ENCODE peak calls at places on chromosome 4, in five cellular contexts. S is GM12878, T is HEK293T, O is HepG2, J is NT2/D1. Q is an unnamed sample.
A peak's percentile ranks its signal among the peaks of the same experiment; 100 is the strongest.

GRCh38 chr4:77843628-77844027 is 19.0 kb upstream of the MRPL1 start:
- DNase-seq in J (no peak), T (no peak), O (no peak), S (no peak), Q (no peak)

GRCh38 chr4:127698789-127699200 is 31.4 kb upstream of the SLC25A31 start:
- DNase-seq in O (no peak), J (no peak), S (peak; percentile 83), T (no peak), Q (no peak)

GRCh38 chr4:99054428-99054994 is 34.1 kb downstream of the ADH5 start:
- DNase-seq in S (peak; percentile 26), O (no peak), T (no peak), J (no peak), Q (no peak)

GRCh38 chr4:100985576-100985975 is 361.8 kb downstream of the PPP3CA start:
- DNase-seq in T (no peak), O (no peak), S (no peak), J (no peak), Q (no peak)

GRCh38 chr4:146073517-146073916 is 102.0 kb upstream of the LSM6 start:
- DNase-seq in S (no peak), O (no peak), J (no peak), T (no peak), Q (no peak)

GRCh38 chr4:111937368-111937767 is 207.9 kb upstream of the FAM241A start:
- DNase-seq in S (no peak), T (peak; percentile 22), J (no peak), O (peak; percentile 51), Q (no peak)

GRCh38 chr4:89109841-89110540 is 1.3 kb upstream of the TIGD2 start:
- DNase-seq in O (no peak), J (no peak), S (no peak), T (no peak), Q (no peak)

GRCh38 chr4:75547647-75548387 is 8.0 kb upstream of the ODAPH start:
- DNase-seq in O (peak; percentile 70), T (no peak), S (no peak), J (no peak), Q (no peak)

DNA sequence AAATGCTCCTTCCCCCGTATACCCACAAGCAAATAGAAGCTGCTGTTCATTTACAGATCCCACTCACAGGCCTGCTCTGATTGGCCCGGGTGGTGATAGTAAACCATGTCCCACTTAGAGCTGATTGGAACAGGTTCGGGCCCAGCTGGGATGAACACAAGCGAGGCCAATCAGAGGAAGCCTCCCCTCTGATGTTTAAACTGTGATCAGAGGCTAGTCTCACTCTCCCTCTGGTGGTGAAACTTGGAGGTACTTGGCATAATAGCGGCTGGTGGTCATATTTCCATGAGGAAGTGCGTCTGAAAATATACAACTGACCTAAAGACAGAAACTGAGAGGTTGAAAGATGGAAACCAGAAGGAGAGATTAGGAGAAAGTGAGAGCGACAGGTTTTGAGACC is 51.5 kb upstream of the TRPC3 start:
- DNase-seq in J (no peak), T (peak; percentile 54), S (peak; percentile 11), O (peak; percentile 64), Q (peak; percentile 67)
- TF ChIP-seq SUZ12 in J (no peak), T (no peak), S (no peak), O (no peak), Q (no peak)

GRCh38 chr4:165700855-165701254 is 172.2 kb upstream of the TLL1 start:
- DNase-seq in T (peak; percentile 17), O (peak; percentile 12), S (no peak), J (no peak), Q (no peak)
- TF ChIP-seq SUZ12 in T (no peak), O (no peak), S (no peak), J (no peak), Q (no peak)

GRCh38 chr4:103753868-103754653 is 34.3 kb upstream of the TACR3 start:
- DNase-seq in S (no peak), J (no peak), T (no peak), O (peak; percentile 8), Q (no peak)
- TF ChIP-seq SUZ12 in S (no peak), J (no peak), T (no peak), O (no peak), Q (no peak)

GRCh38 chr4:184268574-184269160 is 51.0 kb upstream of the ENPP6 start:
- DNase-seq in S (no peak), T (no peak), O (no peak), J (no peak), Q (no peak)

GRCh38 chr4:184269879-184270430 is 52.3 kb upstream of the ENPP6 start:
- DNase-seq in T (no peak), S (no peak), J (no peak), O (no peak), Q (no peak)

GRCh38 chr4:184265566-184266351 is 48.1 kb upstream of the ENPP6 start:
- DNase-seq in T (no peak), J (no peak), O (no peak), S (no peak), Q (no peak)

GRCh38 chr4:184267206-184267608 is 49.5 kb upstream of the ENPP6 start:
- DNase-seq in T (no peak), O (no peak), S (no peak), J (no peak), Q (no peak)

DNA sequence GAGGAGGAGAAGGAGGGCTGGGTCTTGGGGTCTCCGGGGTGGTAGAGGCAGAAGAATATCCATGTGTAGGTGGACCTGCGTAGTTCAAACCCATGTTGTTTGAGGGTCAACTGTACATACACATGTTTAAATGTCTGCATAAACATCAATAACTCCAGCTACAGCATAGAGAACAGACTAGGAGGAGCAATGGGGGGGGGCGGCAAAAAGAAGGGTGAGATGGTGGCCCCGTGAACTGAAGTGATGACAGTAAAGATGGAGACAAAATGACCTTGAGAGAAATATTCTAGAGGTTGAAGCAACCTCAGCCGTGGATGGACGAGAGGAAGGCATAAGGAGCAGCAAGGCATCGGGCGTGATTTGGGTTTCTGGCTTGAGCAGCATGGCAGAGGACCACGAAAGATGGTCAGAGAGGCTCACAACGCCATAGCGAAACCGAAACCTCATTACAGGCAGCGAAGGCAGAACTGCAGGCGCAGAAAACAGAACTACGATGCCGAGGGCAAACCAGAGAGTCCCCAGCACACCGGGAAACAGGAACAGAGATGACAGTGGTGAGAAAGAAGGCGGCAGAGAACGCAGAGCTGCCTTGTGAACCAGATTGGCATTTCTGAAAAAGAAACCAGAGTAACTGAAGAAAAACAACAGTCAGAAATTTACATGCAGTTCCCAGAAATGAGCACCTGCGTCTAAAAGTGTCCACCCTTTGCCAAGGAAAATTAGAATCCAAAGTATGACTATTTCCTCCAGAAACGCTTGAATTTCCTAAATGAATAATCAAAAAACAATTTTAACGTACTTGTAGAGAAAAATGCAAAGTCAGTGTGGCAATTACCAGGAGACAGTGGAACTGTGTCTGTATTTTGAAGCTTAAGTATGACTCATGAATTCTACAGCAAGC is 50.2 kb upstream of the ENPP6 start:
- DNase-seq in T (no peak), S (peak; percentile 99), O (peak; percentile 43), J (no peak), Q (no peak)
- TF ChIP-seq SUZ12 in T (no peak), S (no peak), O (no peak), J (no peak), Q (no peak)

GRCh38 chr4:19727141-19727540 is 524.6 kb upstream of the SLIT2 start:
- DNase-seq in J (no peak), S (no peak), T (no peak), O (no peak), Q (no peak)

GRCh38 chr4:19725130-19725529 is 526.6 kb upstream of the SLIT2 start:
- DNase-seq in J (no peak), T (no peak), O (no peak), S (no peak), Q (no peak)

GRCh38 chr4:19721587-19721986 is 530.1 kb upstream of the SLIT2 start:
- DNase-seq in T (no peak), J (no peak), O (no peak), S (no peak), Q (no peak)

DNA sequence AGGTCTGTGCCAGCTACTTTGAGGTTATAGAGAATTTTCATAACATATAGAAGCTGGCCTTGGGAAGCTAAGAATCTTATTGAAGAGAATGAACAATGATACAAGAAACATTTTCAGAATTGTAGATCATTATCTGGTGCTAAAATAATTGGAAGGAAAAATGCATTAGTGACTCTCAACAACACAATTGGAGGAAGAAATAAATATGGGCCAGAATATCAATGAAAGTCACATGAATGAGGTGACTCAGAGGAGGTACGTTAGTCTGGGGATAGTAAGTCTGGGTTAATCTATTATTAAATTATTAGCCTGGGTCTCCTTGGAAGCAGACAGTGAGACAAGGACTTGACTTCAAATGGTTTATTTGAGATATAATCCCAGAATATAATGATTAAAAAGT is 529.3 kb upstream of the SLIT2 start:
- DNase-seq in T (no peak), J (no peak), O (no peak), S (no peak), Q (no peak)
- TF ChIP-seq SUZ12 in T (no peak), J (no peak), O (no peak), S (no peak), Q (no peak)

DNA sequence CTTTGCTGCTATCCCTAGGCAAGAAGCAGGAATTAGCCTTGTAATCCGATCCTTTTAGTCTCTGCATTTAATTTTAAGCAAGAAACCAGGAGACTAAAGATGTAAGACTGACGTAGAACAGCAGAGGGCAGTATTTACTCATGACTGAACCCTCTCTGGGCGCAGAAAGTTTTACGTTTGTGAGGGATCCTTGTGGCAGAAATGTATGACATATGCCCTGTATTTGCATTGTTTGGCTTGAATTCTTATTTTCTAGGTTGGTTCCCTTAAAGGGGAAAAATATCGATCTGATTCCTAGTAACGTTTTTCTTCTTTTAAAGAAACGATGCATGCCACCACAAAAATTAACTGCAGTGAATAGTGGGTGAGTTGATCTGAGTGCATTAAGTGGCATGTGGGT is 1.3 kb upstream of the FAT4 start:
- DNase-seq in T (peak; percentile 45), S (no peak), J (peak; percentile 71), O (peak; percentile 83), Q (no peak)
- TF ChIP-seq SUZ12 in T (no peak), S (no peak), J (no peak), O (no peak), Q (no peak)